ENCODE peak calls at places on chromosomes 11 and 22, in five cellular contexts. J is ovary, E is fibroblast of lung, P is A549, O is tibial artery. Q is an unnamed sample.

GRCh38 chr22:44454113-44454769 is 43.8 kb downstream of the RTL6 start:
- DNase-seq in J (no peak), E (no peak), P (no peak), O (no peak), Q (no peak)

GRCh38 chr11:125071831-125072209 is 8.7 kb downstream of the SLC37A2 start:
- DNase-seq in J (no peak), O (no peak), P (no peak), E (no peak), Q (no peak)

GRCh38 chr22:31917227-31917921 is 27.0 kb upstream of the YWHAH start:
- DNase-seq in J (no peak), O (peak; percentile 66), E (no peak), P (no peak), Q (peak; percentile 60)

GRCh38 chr11:64685536-64685935 is 37.5 kb downstream of the NRXN2 start:
- DNase-seq in P (no peak), E (no peak), J (no peak), O (no peak), Q (no peak)

GRCh38 chr11:62842171-62842717 is 2.9 kb upstream of the WDR74 start:
- DNase-seq in E (peak; percentile 27), O (peak; percentile 72), P (no peak), J (peak; percentile 65), Q (peak; percentile 64)

GRCh38 chr11:102111011-102111786 is 952 bp downstream of the YAP1 start:
- DNase-seq in O (peak; percentile 85), E (peak; percentile 84), P (peak; percentile 86), J (peak; percentile 89), Q (peak; percentile 82)

GRCh38 chr11:8947230-8947943 is 4.6 kb upstream of the ASCL3 start:
- DNase-seq in P (no peak), J (no peak), E (no peak), O (no peak), Q (no peak)

GRCh38 chr11:118227865-118228785 is 3.3 kb upstream of the JAML start:
- DNase-seq in O (no peak), P (no peak), J (no peak), E (no peak), Q (no peak)

GRCh38 chr11:15793032-15793996 is 563.0 kb downstream of the SOX6 start:
- DNase-seq in E (peak; percentile 95), O (no peak), J (no peak), P (no peak), Q (no peak)

GRCh38 chr11:128667873-128668272 is 26.0 kb upstream of the FLI1 start:
- DNase-seq in J (no peak), O (no peak), P (no peak), E (no peak), Q (no peak)

GRCh38 chr11:65213322-65214211 is 31.8 kb downstream of the CAPN1 start:
- DNase-seq in P (no peak), E (peak; percentile 17), O (peak; percentile 61), J (no peak), Q (no peak)

GRCh38 chr22:24379536-24379935 is 47.9 kb upstream of the ADORA2A start:
- DNase-seq in J (no peak), E (peak; percentile 41), P (no peak), O (no peak), Q (no peak)

GRCh38 chr11:71207996-71208774 is 44.2 kb downstream of the SHANK2 start:
- DNase-seq in J (no peak), O (no peak), E (no peak), P (no peak), Q (peak; percentile 53)

GRCh38 chr11:128764617-128765095 is 70.8 kb downstream of the FLI1 start:
- DNase-seq in E (no peak), J (no peak), P (no peak), O (no peak), Q (no peak)

GRCh38 chr11:13268791-13269190 is 8.8 kb upstream of the BMAL1 start:
- DNase-seq in J (no peak), E (no peak), O (no peak), P (no peak), Q (no peak)

GRCh38 chr11:124832571-124832970 is 32.4 kb upstream of the MSANTD2 start:
- DNase-seq in E (peak; percentile 48), J (no peak), P (no peak), O (no peak), Q (no peak)

GRCh38 chr11:126115820-126116319 is 53.2 kb upstream of the CDON start:
- DNase-seq in E (peak; percentile 87), O (peak; percentile 89), J (peak; percentile 62), P (peak; percentile 82), Q (peak; percentile 74)

GRCh38 chr11:11407065-11407737 is 54.2 kb upstream of the CSNK2A3 start:
- DNase-seq in O (peak; percentile 90), J (no peak), E (no peak), P (no peak), Q (no peak)

GRCh38 chr11:8156877-8157276 is 11.9 kb downstream of the RIC3 start:
- DNase-seq in O (no peak), E (no peak), P (no peak), J (no peak), Q (no peak)

GRCh38 chr22:33114570-33114969 is 56.4 kb upstream of the SYN3 start:
- DNase-seq in J (no peak), E (no peak), O (no peak), P (no peak), Q (no peak)

GRCh38 chr11:95547186-95547585 is 242.4 kb downstream of the FAM76B start:
- DNase-seq in O (no peak), P (no peak), J (no peak), E (no peak), Q (no peak)

GRCh38 chr11:24078056-24078455 is 418.8 kb upstream of the LUZP2 start:
- DNase-seq in J (no peak), P (no peak), E (no peak), O (no peak), Q (no peak)

GRCh38 chr11:12448131-12448939 is 71.0 kb downstream of the PARVA start:
- DNase-seq in E (no peak), J (no peak), O (no peak), P (no peak), Q (no peak)

GRCh38 chr22:37551981-37552380 is 8.3 kb upstream of the CDC42EP1 start:
- DNase-seq in P (no peak), O (no peak), J (no peak), E (no peak), Q (no peak)

GRCh38 chr11:106491751-106492150 is 414.3 kb downstream of the AASDHPPT start:
- DNase-seq in E (no peak), P (no peak), O (no peak), J (no peak), Q (no peak)

GRCh38 chr11:123313261-123313660 is 116.8 kb upstream of the GRAMD1B start:
- DNase-seq in J (no peak), O (no peak), E (no peak), P (no peak), Q (no peak)

GRCh38 chr11:111541209-111542061 is 915 bp downstream of the LAYN start:
- DNase-seq in O (peak; percentile 72), E (peak; percentile 94), P (no peak), J (peak; percentile 69), Q (peak; percentile 87)
- H3K27ac ChIP-seq in O (peak overlapping the region; percentile 78), E (peak overlapping the region; percentile 83), P (no peak overlapping the region), J (peak overlapping the region; percentile 75), Q (peak overlapping the region; percentile 46)

GRCh38 chr22:42284643-42285181 is 14.3 kb upstream of the TCF20 start:
- DNase-seq in O (no peak), E (no peak), P (no peak), J (no peak), Q (peak; percentile 67)

GRCh38 chr22:42282252-42282942 is 11.9 kb upstream of the TCF20 start:
- DNase-seq in E (no peak), J (no peak), P (no peak), O (no peak), Q (peak; percentile 37)

GRCh38 chr22:42284230-42284591 is 13.8 kb upstream of the TCF20 start:
- DNase-seq in E (no peak), J (no peak), P (no peak), O (no peak), Q (no peak)

GRCh38 chr22:42282943-42283287 is 12.5 kb upstream of the TCF20 start:
- DNase-seq in O (no peak), J (no peak), E (no peak), P (no peak), Q (no peak)

GRCh38 chr22:42283288-42284229 is 13.1 kb upstream of the TCF20 start:
- DNase-seq in E (peak; percentile 20), O (no peak), J (peak; percentile 44), P (no peak), Q (peak; percentile 76)
- H3K4me3 ChIP-seq in E (peak overlapping the region; percentile 34), O (peak overlapping the region; percentile 43), J (peak overlapping the region; percentile 30), P (no peak overlapping the region), Q (peak overlapping the region; percentile 27)

GRCh38 chr11:67667490-67668190 is 6.8 kb downstream of the ALDH3B2 start:
- DNase-seq in E (no peak), O (peak; percentile 61), P (no peak), J (no peak), Q (no peak)

GRCh38 chr11:67666303-67666645 is 8.1 kb downstream of the ALDH3B2 start:
- DNase-seq in J (no peak), P (no peak), E (no peak), O (no peak), Q (no peak)

GRCh38 chr11:67670316-67671210 is 3.9 kb downstream of the ALDH3B2 start:
- DNase-seq in E (no peak), P (peak; percentile 25), J (no peak), O (no peak), Q (no peak)

GRCh38 chr11:67666676-67667489 is 7.5 kb downstream of the ALDH3B2 start:
- DNase-seq in P (no peak), E (no peak), O (peak; percentile 37), J (no peak), Q (no peak)

GRCh38 chr11:67668191-67668551 is 6.3 kb downstream of the ALDH3B2 start:
- DNase-seq in E (no peak), J (no peak), P (no peak), O (no peak), Q (no peak)
- H3K4me1 ChIP-seq in E (no peaks in the 10 kb centered on the region), J (no peaks in the 10 kb centered on the region), P (no peaks in the 10 kb centered on the region), O (no peaks in the 10 kb centered on the region), Q (no peaks in the 10 kb centered on the region)

GRCh38 chr11:120200677-120201076 is 10.2 kb upstream of the OAF start:
- DNase-seq in E (no peak), O (no peak), J (no peak), P (no peak), Q (no peak)
- H3K27ac ChIP-seq in E (no peak overlapping the region), O (no peak overlapping the region), J (no peak overlapping the region), P (no peak overlapping the region), Q (no peak overlapping the region)

GRCh38 chr22:42114721-42115120 is 15.9 kb downstream of the CYP2D6 start:
- DNase-seq in O (no peak), P (peak; percentile 34), J (no peak), E (no peak), Q (no peak)
- H3K4me3 ChIP-seq in O (no peak overlapping the region), P (no peak overlapping the region), J (no peak overlapping the region), E (no peak overlapping the region), Q (no peak overlapping the region)

Q was measured in aorta.